ENCODE peak calls at places on chromosome X, in ten cellular contexts. One of them, this sample, is unnamed.

GRCh38 chrX:116379854-116380253 is 56.6 kb upstream of the SLC6A14 start:
- DNase-seq in dermis blood vessel endothelial cell: no peak
- DNase-seq in upper lobe of right lung: no peak
- DNase-seq in caudate nucleus: no peak
- DNase-seq in AG09309: no peak
- DNase-seq in NCI-H524: no peak
- DNase-seq in AG10803: peak; percentile 61
- DNase-seq in SW 1271: no peak
- DNase-seq in CD8-positive, alpha-beta memory T cell: no peak
- DNase-seq in aorta: no peak
- DNase-seq in this sample: no peak

GRCh38 chrX:119427024-119427794 is 28.1 kb downstream of the SLC25A43 start:
- DNase-seq in dermis blood vessel endothelial cell: peak; percentile 8
- DNase-seq in upper lobe of right lung: no peak
- DNase-seq in caudate nucleus: peak; percentile 10
- DNase-seq in AG09309: no peak
- DNase-seq in NCI-H524: no peak
- DNase-seq in AG10803: peak; percentile 18
- DNase-seq in SW 1271: no peak
- DNase-seq in CD8-positive, alpha-beta memory T cell: peak; percentile 45
- DNase-seq in aorta: no peak
- DNase-seq in this sample: no peak

GRCh38 chrX:51420610-51421009 is 75.8 kb downstream of the NUDT11 start:
- DNase-seq in dermis blood vessel endothelial cell: peak; percentile 52
- DNase-seq in upper lobe of right lung: no peak
- DNase-seq in caudate nucleus: no peak
- DNase-seq in AG09309: peak; percentile 17
- DNase-seq in NCI-H524: no peak
- DNase-seq in AG10803: peak; percentile 40
- DNase-seq in SW 1271: peak; percentile 10
- DNase-seq in CD8-positive, alpha-beta memory T cell: no peak
- DNase-seq in aorta: no peak
- DNase-seq in this sample: no peak

GRCh38 chrX:112630187-112630586 is 49.6 kb downstream of the LHFPL1 start:
- DNase-seq in dermis blood vessel endothelial cell: no peak
- DNase-seq in upper lobe of right lung: no peak
- DNase-seq in caudate nucleus: no peak
- DNase-seq in AG09309: no peak
- DNase-seq in NCI-H524: no peak
- DNase-seq in AG10803: peak; percentile 74
- DNase-seq in SW 1271: no peak
- DNase-seq in CD8-positive, alpha-beta memory T cell: no peak
- DNase-seq in aorta: no peak
- DNase-seq in this sample: no peak

GRCh38 chrX:121256653-121257052 is 209.2 kb downstream of the GLUD2 start:
- DNase-seq in dermis blood vessel endothelial cell: no peak
- DNase-seq in upper lobe of right lung: no peak
- DNase-seq in caudate nucleus: no peak
- DNase-seq in AG09309: no peak
- DNase-seq in NCI-H524: no peak
- DNase-seq in AG10803: peak; percentile 4
- DNase-seq in SW 1271: no peak
- DNase-seq in CD8-positive, alpha-beta memory T cell: no peak
- DNase-seq in aorta: no peak
- DNase-seq in this sample: no peak

GRCh38 chrX:1506916-1507315 is 30.1 kb downstream of the P2RY8 start:
- DNase-seq in dermis blood vessel endothelial cell: no peak
- DNase-seq in upper lobe of right lung: peak; percentile 25
- DNase-seq in caudate nucleus: no peak
- DNase-seq in AG09309: no peak
- DNase-seq in NCI-H524: no peak
- DNase-seq in AG10803: no peak
- DNase-seq in SW 1271: no peak
- DNase-seq in CD8-positive, alpha-beta memory T cell: no peak
- DNase-seq in aorta: peak; percentile 28
- DNase-seq in this sample: no peak

GRCh38 chrX:83630662-83631061 is 122.6 kb downstream of the POU3F4 start:
- DNase-seq in dermis blood vessel endothelial cell: no peak
- DNase-seq in upper lobe of right lung: no peak
- DNase-seq in caudate nucleus: no peak
- DNase-seq in AG09309: no peak
- DNase-seq in NCI-H524: no peak
- DNase-seq in AG10803: no peak
- DNase-seq in SW 1271: no peak
- DNase-seq in CD8-positive, alpha-beta memory T cell: no peak
- DNase-seq in aorta: no peak
- DNase-seq in this sample: no peak

GRCh38 chrX:132900631-132901030 is 57.8 kb downstream of the HS6ST2 start:
- DNase-seq in dermis blood vessel endothelial cell: no peak
- DNase-seq in upper lobe of right lung: no peak
- DNase-seq in caudate nucleus: no peak
- DNase-seq in AG09309: no peak
- DNase-seq in NCI-H524: no peak
- DNase-seq in AG10803: no peak
- DNase-seq in SW 1271: no peak
- DNase-seq in CD8-positive, alpha-beta memory T cell: no peak
- DNase-seq in aorta: no peak
- DNase-seq in this sample: no peak

GRCh38 chrX:20740443-20740842 is 473.7 kb upstream of the RPS6KA3 start:
- DNase-seq in dermis blood vessel endothelial cell: no peak
- DNase-seq in upper lobe of right lung: no peak
- DNase-seq in caudate nucleus: no peak
- DNase-seq in AG09309: no peak
- DNase-seq in NCI-H524: no peak
- DNase-seq in AG10803: no peak
- DNase-seq in SW 1271: no peak
- DNase-seq in CD8-positive, alpha-beta memory T cell: no peak
- DNase-seq in aorta: no peak
- DNase-seq in this sample: no peak

This sample was measured in HuH-7.5.